ENCODE peak calls at places on chromosomes 5 and 9, in six cellular contexts. K, T, N, L, O and C are unnamed samples. For H3K27me3, the result is how much of the 10 kb centered on the place peaks cover.

GRCh38 chr9:70262948-70263347 is 4.2 kb downstream of the SMC5 start:
- DNase-seq in N (no peak), L (no peak), O (no peak), T (no peak), K (no peak), C (no peak)

GRCh38 chr5:41924872-41925554 is at the start of gene FBXO4:
- DNase-seq in O (peak), K (peak), L (peak), T (peak), N (peak), C (peak)

GRCh38 chr5:40475546-40475945 is 204.2 kb upstream of the PTGER4 start:
- DNase-seq in O (no peak), K (no peak), T (no peak), N (no peak), L (no peak), C (peak)

GRCh38 chr9:99176527-99177013 is 45.2 kb downstream of the ALG2 start:
- DNase-seq in T (no peak), L (no peak), N (no peak), K (no peak), O (no peak), C (no peak)

GRCh38 chr5:34914671-34915138 is 599 bp downstream of the RAD1 start:
- DNase-seq in L (no peak), O (no peak), K (peak), N (peak), T (no peak), C (peak)

GRCh38 chr5:7874639-7875038 is 5.7 kb downstream of the MTRR start:
- DNase-seq in N (no peak), O (no peak), L (no peak), T (no peak), K (no peak), C (no peak)

GRCh38 chr5:90940227-90940995 is 381.8 kb downstream of the ADGRV1 start:
- DNase-seq in K (peak), O (no peak), L (no peak), N (peak), T (peak), C (peak)

GRCh38 chr5:143140492-143141231 is 262.8 kb downstream of the NR3C1 start:
- DNase-seq in K (no peak), O (no peak), L (no peak), T (no peak), N (no peak), C (no peak)

GRCh38 chr5:157295247-157295646 is 29.3 kb downstream of the CYFIP2 start:
- DNase-seq in O (no peak), T (no peak), N (no peak), L (no peak), K (no peak), C (no peak)

GRCh38 chr5:114447084-114447773 is 85.4 kb downstream of the KCNN2 start:
- DNase-seq in K (no peak), O (no peak), N (no peak), L (no peak), T (no peak), C (no peak)

GRCh38 chr5:179387151-179388110 is 42.2 kb upstream of the ADAMTS2 start:
- DNase-seq in N (no peak), K (no peak), L (no peak), T (no peak), O (peak), C (no peak)

GRCh38 chr5:109779036-109779735 is 89.5 kb downstream of the MAN2A1 start:
- DNase-seq in T (no peak), K (peak), L (no peak), O (no peak), N (no peak), C (no peak)

GRCh38 chr5:66891184-66891925 is 295.2 kb downstream of the MAST4 start:
- DNase-seq in N (no peak), K (peak), L (no peak), T (no peak), O (no peak), C (no peak)

GRCh38 chr5:150293091-150293941 is 3.7 kb upstream of the CAMK2A start:
- DNase-seq in L (no peak), T (no peak), K (no peak), N (peak), O (peak), C (no peak)

GRCh38 chr9:14967450-14968321 is 57.5 kb upstream of the FREM1 start:
- DNase-seq in O (no peak), N (no peak), T (no peak), L (no peak), K (no peak), C (no peak)

GRCh38 chr5:56172225-56172624 is 60.9 kb downstream of the ANKRD55 start:
- DNase-seq in O (no peak), N (no peak), L (no peak), T (no peak), K (peak), C (peak)

GRCh38 chr5:87574106-87574505 is 161.4 kb upstream of the CCNH start:
- DNase-seq in T (no peak), O (no peak), N (no peak), L (no peak), K (no peak), C (no peak)

GRCh38 chr5:111774525-111774924 is 17.5 kb upstream of the NREP start:
- DNase-seq in N (no peak), T (no peak), L (no peak), O (no peak), K (peak), C (peak)

GRCh38 chr5:146111409-146111808 is 6.0 kb upstream of the PLAC8L1 start:
- DNase-seq in N (peak), L (no peak), K (no peak), O (no peak), T (no peak), C (no peak)

GRCh38 chr5:72540759-72541438 is 33.7 kb upstream of the ZNF366 start:
- DNase-seq in N (no peak), T (no peak), K (no peak), O (no peak), L (no peak), C (no peak)

GRCh38 chr9:87910821-87911220 is 6.9 kb upstream of the SPATA31C1 start:
- DNase-seq in L (no peak), N (no peak), K (no peak), O (no peak), T (no peak), C (no peak)

GRCh38 chr9:78539904-78540303 is 243.0 kb downstream of the PSAT1 start:
- DNase-seq in N (no peak), K (peak), L (no peak), O (no peak), T (no peak), C (peak)

GRCh38 chr5:53256746-53257145 is 147.2 kb upstream of the MOCS2 start:
- DNase-seq in L (no peak), O (no peak), N (no peak), T (no peak), K (peak), C (peak)

GRCh38 chr9:31445357-31445756 is 939.1 kb upstream of the ACO1 start:
- DNase-seq in O (no peak), L (no peak), K (no peak), N (no peak), T (no peak), C (no peak)

GRCh38 chr5:175797521-175798038 is 73.8 kb upstream of the CPLX2 start:
- DNase-seq in N (peak), L (no peak), T (no peak), O (no peak), K (no peak), C (no peak)

GRCh38 chr9:98530806-98531386 is 177.8 kb downstream of the GABBR2 start:
- DNase-seq in K (no peak), O (no peak), T (no peak), L (no peak), N (no peak), C (no peak)

GRCh38 chr9:113461285-113461684 is 2.2 kb upstream of the RGS3 start:
- DNase-seq in N (no peak), O (no peak), T (no peak), K (no peak), L (no peak), C (no peak)

GRCh38 chr9:1102010-1102712 is 52.0 kb downstream of the DMRT2 start:
- DNase-seq in K (no peak), T (no peak), L (no peak), N (no peak), O (no peak), C (no peak)

GRCh38 chr5:180080670-180081280 is 9.2 kb upstream of the RNF130 start:
- DNase-seq in T (peak), N (no peak), O (no peak), K (no peak), L (no peak), C (no peak)

GRCh38 chr9:119441338-119441737 is 72.1 kb upstream of the BRINP1 start:
- DNase-seq in L (no peak), N (no peak), K (no peak), O (no peak), T (no peak), C (no peak)

GRCh38 chr9:95018099-95018927 is 291.8 kb downstream of the AOPEP start:
- DNase-seq in O (peak), L (no peak), N (no peak), T (no peak), K (peak), C (peak)

GRCh38 chr9:78592866-78593265 is 295.9 kb downstream of the PSAT1 start:
- DNase-seq in K (peak), N (no peak), L (no peak), O (no peak), T (no peak), C (no peak)

GRCh38 chr5:16493261-16493660 is 27.7 kb upstream of the ZNF622 start:
- DNase-seq in K (no peak), O (no peak), L (no peak), N (no peak), T (no peak), C (no peak)

GRCh38 chr5:34530637-34531036 is 125.5 kb upstream of the RAI14 start:
- DNase-seq in L (no peak), N (no peak), O (no peak), K (peak), T (no peak), C (no peak)

DNA sequence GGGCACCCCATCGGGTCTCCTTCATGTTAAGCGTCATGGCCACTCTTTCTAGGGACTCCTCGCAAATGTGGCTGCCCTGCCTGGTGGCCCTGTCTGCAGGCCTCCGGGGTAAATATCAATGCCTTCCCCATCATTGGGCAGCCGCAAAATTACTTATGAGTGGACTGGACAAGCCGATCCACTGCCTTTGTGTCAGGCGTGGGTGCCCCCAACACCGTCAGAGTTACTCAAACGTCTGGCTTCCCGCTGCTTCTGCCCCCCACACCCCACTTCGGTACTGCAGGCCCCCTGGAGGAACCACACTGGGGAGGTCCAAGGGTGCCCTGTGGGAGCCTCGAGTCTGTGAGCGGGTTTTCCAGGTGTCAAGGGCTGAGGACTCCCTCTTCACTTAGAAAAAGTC is 3.8 kb downstream of the LHX3 start:
- DNase-seq in T (no peak), L (no peak), O (no peak), N (no peak), K (no peak), C (no peak)
- H3K27me3 ChIP-seq in T (half or more), L (under half), O (under half), N (half or more), K (half or more), C (half or more)

GRCh38 chr5:88675159-88675757 is 207.7 kb downstream of the MEF2C start:
- DNase-seq in L (no peak), N (no peak), O (no peak), T (no peak), K (peak), C (no peak)

GRCh38 chr5:88674262-88675158 is 208.5 kb downstream of the MEF2C start:
- DNase-seq in N (no peak), L (no peak), K (peak), O (peak), T (peak), C (peak)

GRCh38 chr5:88677502-88677901 is 205.5 kb downstream of the MEF2C start:
- DNase-seq in L (no peak), O (no peak), K (no peak), T (no peak), N (no peak), C (no peak)

GRCh38 chr5:88676637-88677481 is 206.1 kb downstream of the MEF2C start:
- DNase-seq in N (no peak), O (no peak), T (no peak), L (no peak), K (peak), C (no peak)

GRCh38 chr5:88675758-88676636 is 207.0 kb downstream of the MEF2C start:
- DNase-seq in N (no peak), T (no peak), L (no peak), O (peak), K (peak), C (peak)
- H3K27me3 ChIP-seq in N (half or more), T (half or more), L (under half), O (under half), K (under half), C (under half)

DNA sequence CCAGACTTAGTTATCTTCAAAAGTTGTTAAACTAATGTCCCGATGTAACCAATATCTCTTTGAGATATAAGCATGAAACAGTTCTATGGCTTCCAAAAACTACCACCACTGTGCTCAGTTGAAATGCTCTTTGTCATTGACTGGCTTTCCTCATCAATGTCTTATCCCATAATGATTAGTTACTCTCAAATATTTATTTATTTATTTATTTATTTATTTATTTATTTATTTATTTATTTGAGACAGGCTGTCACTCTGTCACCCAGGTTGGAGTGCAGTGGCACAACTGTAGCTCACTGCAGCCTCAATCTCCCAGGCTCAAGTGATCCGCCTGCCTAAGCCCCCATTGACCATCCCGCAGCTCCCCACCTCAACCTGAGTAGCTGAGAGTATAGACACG is 28.0 kb upstream of the MLLT3 start:
- DNase-seq in O (no peak), L (no peak), K (no peak), T (no peak), N (no peak), C (no peak)
- H3K27me3 ChIP-seq in O (under half), L (under half), K (under half), T (under half), N (under half), C (under half)

GRCh38 chr9:137147091-137147792 is 8.3 kb downstream of the GRIN1 start:
- DNase-seq in K (no peak), L (no peak), T (no peak), N (peak), O (no peak), C (no peak)

GRCh38 chr9:137146527-137146918 is 7.6 kb downstream of the GRIN1 start:
- DNase-seq in N (peak), T (no peak), K (no peak), O (no peak), L (no peak), C (no peak)

GRCh38 chr9:137148242-137148641 is 9.3 kb downstream of the GRIN1 start:
- DNase-seq in N (no peak), K (no peak), T (no peak), L (no peak), O (no peak), C (no peak)

GRCh38 chr9:137147793-137148160 is 8.8 kb downstream of the GRIN1 start:
- DNase-seq in N (no peak), K (no peak), T (no peak), L (no peak), O (no peak), C (no peak)

DNA sequence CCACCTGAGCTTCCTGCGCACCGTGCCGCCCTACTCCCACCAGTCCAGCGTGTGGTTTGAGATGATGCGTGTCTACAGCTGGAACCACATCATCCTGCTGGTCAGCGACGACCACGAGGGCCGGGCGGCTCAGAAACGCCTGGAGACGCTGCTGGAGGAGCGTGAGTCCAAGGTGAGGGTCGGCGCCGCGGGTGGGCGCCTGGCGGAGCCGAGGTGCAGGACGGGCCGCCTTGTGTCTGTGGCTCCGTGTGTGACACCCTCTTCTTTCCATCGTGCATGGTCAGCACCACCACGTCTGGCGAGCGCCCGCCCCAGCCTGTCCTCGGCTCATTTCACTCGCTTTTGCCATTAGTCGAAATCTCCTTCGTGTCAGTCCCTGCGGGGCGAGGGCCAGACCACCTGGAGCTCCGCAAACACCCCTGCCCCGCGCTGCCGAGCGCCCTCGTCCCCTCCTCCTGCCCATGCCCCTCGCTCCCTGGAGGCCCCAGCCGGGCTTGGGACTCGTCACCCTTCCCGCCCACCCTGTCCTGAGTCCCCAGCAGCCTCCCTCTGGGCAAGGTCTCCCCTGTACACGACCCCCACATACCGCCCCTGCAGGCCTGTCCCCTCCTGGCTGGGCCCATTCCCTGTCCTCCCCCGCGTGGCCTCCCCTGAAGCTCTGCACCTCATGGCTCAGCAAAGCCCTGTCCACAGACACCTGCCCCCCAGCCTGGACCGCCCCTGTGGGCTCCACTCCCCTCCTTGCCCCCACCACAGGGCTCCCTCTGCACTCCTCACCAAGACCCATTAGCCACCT is 7.0 kb downstream of the GRIN1 start:
- DNase-seq in T (no peak), K (no peak), O (no peak), N (peak), L (no peak), C (no peak)
- H3K27me3 ChIP-seq in T (under half), K (under half), O (under half), N (under half), L (under half), C (under half)

GRCh38 chr5:99045864-99046263 is 117.1 kb upstream of the CHD1 start:
- DNase-seq in T (no peak), O (no peak), N (no peak), K (no peak), L (no peak), C (no peak)
- H3K27me3 ChIP-seq in T (under half), O (under half), N (under half), K (under half), L (under half), C (under half)